ENCODE peak calls at places on chromosomes 16 and 17, in seven cellular contexts. B is stimulated activated CD8-positive, alpha-beta memory T cell treated with anti-CD3 and anti-CD28 coated beads, Interleukin-15, amount 100 ng/mL, for 24 hours; K is GM12864; D is AG04450; J is SK-N-DZ; O is GM10248; W is activated naive CD4-positive, alpha-beta T cell treated with anti-CD3 and anti-CD28 coated beads, Interleukin-2, amount 50 U/mL, for 72 hours. Z is an unnamed sample.

GRCh38 chr17:81132770-81133723 is 32.3 kb upstream of the PVALEF start:
- DNase-seq in O (no peak), K (no peak), J (no peak), B (no peak), D (no peak), W (no peak), Z (no peak)

GRCh38 chr17:60599620-60600489 is at the start of gene PPM1D:
- DNase-seq in O (peak), D (peak), J (peak), K (peak), W (peak), B (peak), Z (peak)

GRCh38 chr16:74309789-74310781 is 13.5 kb downstream of the PSMD7 start:
- DNase-seq in K (no peak), J (peak), W (no peak), D (peak), O (peak), B (no peak), Z (no peak)

GRCh38 chr16:87231911-87232310 is 85.3 kb downstream of the C16orf95 start:
- DNase-seq in W (no peak), J (no peak), D (no peak), K (no peak), O (no peak), B (no peak), Z (no peak)

GRCh38 chr16:89170346-89171215 is 967 bp upstream of the CDH15 start:
- DNase-seq in D (no peak), B (no peak), K (no peak), J (no peak), W (no peak), O (no peak), Z (no peak)

GRCh38 chr17:49694847-49695697 is 12.7 kb downstream of the SLC35B1 start:
- DNase-seq in D (no peak), O (peak), B (peak), J (peak), K (no peak), W (peak), Z (peak)

GRCh38 chr17:73155410-73156165 is 9.2 kb upstream of the SSTR2 start:
- DNase-seq in K (no peak), J (peak), W (no peak), O (no peak), D (no peak), B (no peak), Z (no peak)

GRCh38 chr17:41339571-41340169 is 11.0 kb downstream of the KRT33A start:
- DNase-seq in W (no peak), D (no peak), J (no peak), K (no peak), O (no peak), B (no peak), Z (no peak)

GRCh38 chr16:64590516-64590915 is 531.3 kb downstream of the CDH11 start:
- DNase-seq in B (no peak), J (no peak), W (no peak), D (no peak), O (no peak), K (no peak), Z (no peak)

GRCh38 chr17:18018411-18018921 is 20.5 kb downstream of the ATPAF2 start:
- DNase-seq in D (no peak), K (no peak), B (no peak), W (no peak), O (no peak), J (no peak), Z (no peak)

GRCh38 chr16:63735456-63735855 is 1386.4 kb downstream of the CDH11 start:
- DNase-seq in O (no peak), D (no peak), K (no peak), W (no peak), B (no peak), J (no peak), Z (no peak)

GRCh38 chr17:16286009-16286946 is 67.0 kb downstream of the CENPV start:
- DNase-seq in O (peak), B (peak), K (peak), W (peak), J (peak), D (peak), Z (no peak)

GRCh38 chr17:56009795-56010715 is 143.2 kb upstream of the ANKFN1 start:
- DNase-seq in D (no peak), J (no peak), W (no peak), B (no peak), O (no peak), K (no peak), Z (no peak)

GRCh38 chr16:21302898-21303528 is 24.9 kb upstream of the CRYM start:
- DNase-seq in J (no peak), O (no peak), B (no peak), D (peak), K (peak), W (no peak), Z (no peak)

GRCh38 chr17:28944862-28945741 is 6.2 kb downstream of the PHF12 start:
- DNase-seq in J (no peak), O (no peak), B (no peak), D (no peak), K (no peak), W (no peak), Z (no peak)

GRCh38 chr17:43832168-43832975 is 574 bp downstream of the MPP3 start:
- DNase-seq in D (peak), J (peak), O (no peak), W (no peak), B (no peak), K (no peak), Z (no peak)

GRCh38 chr16:64830653-64831052 is 291.2 kb downstream of the CDH11 start:
- DNase-seq in J (no peak), K (no peak), O (no peak), W (no peak), B (no peak), D (peak), Z (no peak)

GRCh38 chr17:80108321-80108971 is 7.1 kb downstream of the GAA start:
- DNase-seq in W (peak), B (no peak), O (no peak), J (no peak), K (no peak), D (no peak), Z (no peak)

GRCh38 chr16:1763521-1764511 is 7.5 kb downstream of the NME3 start:
- DNase-seq in W (no peak), D (no peak), O (no peak), B (no peak), J (no peak), K (no peak), Z (no peak)

GRCh38 chr16:20784204-20784603 is 20.4 kb downstream of the ACSM3 start:
- DNase-seq in D (no peak), B (no peak), W (no peak), O (no peak), K (no peak), J (no peak), Z (no peak)

GRCh38 chr17:19978206-19978802 is 676 bp upstream of the AKAP10 start:
- DNase-seq in W (no peak), O (no peak), D (no peak), K (peak), B (no peak), J (no peak), Z (no peak)

GRCh38 chr17:66353937-66354401 is 51.6 kb downstream of the PRKCA start:
- DNase-seq in B (no peak), K (no peak), J (no peak), W (no peak), O (no peak), D (peak), Z (no peak)

GRCh38 chr16:65876200-65876498 is 490.3 kb upstream of the CDH5 start:
- DNase-seq in K (no peak), W (no peak), D (no peak), B (no peak), J (no peak), O (no peak), Z (no peak)

GRCh38 chr16:89143911-89144675 is 27.5 kb upstream of the CDH15 start:
- DNase-seq in O (no peak), D (no peak), J (no peak), B (no peak), W (no peak), K (no peak), Z (no peak)

GRCh38 chr16:11914759-11915643 is 755 bp downstream of the GSPT1 start:
- DNase-seq in W (peak), O (peak), B (peak), K (no peak), D (no peak), J (no peak), Z (no peak)

GRCh38 chr16:85010931-85011845 is at the start of gene ZDHHC7:
- DNase-seq in J (peak), B (peak), D (peak), W (peak), O (peak), K (peak), Z (peak)

GRCh38 chr16:26365555-26365954 is 673.8 kb downstream of the HS3ST4 start:
- DNase-seq in K (no peak), D (no peak), W (no peak), B (no peak), J (no peak), O (no peak), Z (no peak)

GRCh38 chr16:56289412-56289811 is 98.1 kb downstream of the GNAO1 start:
- DNase-seq in K (no peak), O (no peak), J (no peak), B (no peak), D (no peak), W (no peak), Z (no peak)

GRCh38 chr17:10735821-10736220 is 6.0 kb upstream of the TMEM220 start:
- DNase-seq in O (no peak), D (no peak), W (no peak), J (no peak), K (no peak), B (no peak), Z (no peak)

GRCh38 chr16:27920391-27920891 is 143.1 kb downstream of the GSG1L start:
- DNase-seq in O (no peak), B (no peak), D (no peak), J (peak), W (no peak), K (no peak), Z (no peak)

GRCh38 chr16:58507963-58508670 is 7.2 kb upstream of the SETD6 start:
- DNase-seq in K (no peak), J (no peak), O (no peak), D (no peak), B (no peak), W (no peak), Z (no peak)

GRCh38 chr17:74520790-74521480 is 10.3 kb downstream of the CD300LB start:
- DNase-seq in J (no peak), K (no peak), D (no peak), O (no peak), B (no peak), W (no peak), Z (no peak)

GRCh38 chr17:79814966-79815835 is 18.3 kb upstream of the CBX8 start:
- DNase-seq in D (no peak), O (no peak), W (no peak), B (no peak), J (no peak), K (no peak), Z (no peak)

Z was measured in NCI-H1930.